ENCODE peak calls at places on chromosomes 16 and 17, in nine cellular contexts. D is tibial artery, N is IMR-90, S is PC-9, W is HCT116, U is fibroblast of lung, C is stomach, F is neural progenitor cell, H is heart left ventricle. T is an unnamed sample.

GRCh38 chr17:48529191-48529979 is 1.4 kb downstream of the HOXB1 start:
- DNase-seq in N (no peak), H (no peak), F (no peak), D (no peak), C (no peak), S (no peak), U (no peak), W (no peak), T (no peak)

GRCh38 chr16:30004811-30005242 is 6.0 kb downstream of the DOC2A start:
- DNase-seq in C (peak; percentile 34), U (no peak), N (no peak), D (no peak), S (no peak), W (no peak), H (no peak), F (no peak), T (peak; percentile 20)

GRCh38 chr16:1069154-1069553 is 3.4 kb upstream of the SSTR5 start:
- DNase-seq in W (no peak), S (no peak), N (no peak), H (no peak), U (no peak), C (no peak), D (no peak), F (no peak), T (no peak)

GRCh38 chr17:68567035-68567434 is 34.1 kb downstream of the FAM20A start:
- DNase-seq in F (no peak), D (no peak), C (no peak), U (no peak), N (no peak), H (no peak), S (no peak), W (no peak), T (no peak)

GRCh38 chr16:73265124-73265838 is 217.4 kb upstream of the ZFHX3 start:
- DNase-seq in D (no peak), S (no peak), C (no peak), H (no peak), F (no peak), N (no peak), U (no peak), W (no peak), T (no peak)

GRCh38 chr17:72511874-72512273 is 391.1 kb downstream of the SOX9 start:
- DNase-seq in F (no peak), S (no peak), C (peak; percentile 37), N (no peak), D (no peak), H (no peak), U (no peak), W (no peak), T (peak; percentile 69)

GRCh38 chr17:8055851-8056231 is 17.0 kb downstream of the ALOX15B start:
- DNase-seq in D (no peak), W (no peak), F (no peak), C (no peak), H (no peak), U (no peak), N (no peak), S (no peak), T (no peak)

GRCh38 chr16:72092832-72093447 is 480 bp downstream of the TXNL4B start:
- DNase-seq in H (no peak), N (peak; percentile 68), W (no peak), D (no peak), C (no peak), U (peak; percentile 79), F (peak; percentile 51), S (peak; percentile 65), T (peak; percentile 58)

GRCh38 chr16:10961231-10961630 is 16.9 kb downstream of the CLEC16A start:
- DNase-seq in U (peak; percentile 96), H (no peak), W (no peak), D (peak; percentile 72), C (no peak), N (peak; percentile 95), F (no peak), S (no peak), T (no peak)

GRCh38 chr16:82382521-82382920 is 212.5 kb upstream of the MPHOSPH6 start:
- DNase-seq in S (no peak), N (no peak), H (no peak), W (no peak), C (no peak), U (no peak), F (no peak), D (no peak), T (no peak)

GRCh38 chr16:3358884-3359283 is 3.2 kb downstream of the OR2C1 start:
- DNase-seq in C (no peak), N (no peak), F (no peak), D (no peak), U (peak; percentile 22), H (no peak), W (no peak), S (no peak), T (no peak)

GRCh38 chr17:34683390-34683789 is 104.0 kb downstream of the TMEM132E start:
- DNase-seq in N (no peak), D (no peak), H (no peak), W (no peak), F (no peak), C (no peak), S (no peak), U (no peak), T (no peak)

GRCh38 chr16:4958510-4959111 is 481 bp downstream of the SEC14L5 start:
- DNase-seq in U (no peak), H (no peak), F (no peak), C (no peak), W (no peak), N (no peak), S (no peak), D (no peak), T (no peak)

GRCh38 chr16:4957420-4957719 is 760 bp upstream of the SEC14L5 start:
- DNase-seq in D (no peak), N (no peak), S (no peak), W (no peak), C (peak; percentile 36), H (no peak), U (no peak), F (no peak), T (no peak)

GRCh38 chr16:4960579-4960978 is 2.4 kb downstream of the SEC14L5 start:
- DNase-seq in D (no peak), N (no peak), C (no peak), U (no peak), H (no peak), F (no peak), S (no peak), W (no peak), T (no peak)

GRCh38 chr16:4954714-4955113 is 3.4 kb upstream of the SEC14L5 start:
- DNase-seq in N (peak; percentile 29), U (no peak), C (no peak), D (no peak), W (no peak), S (no peak), F (no peak), H (no peak), T (no peak)

GRCh38 chr16:4957720-4958509 is at the start of gene SEC14L5:
- DNase-seq in N (peak; percentile 97), H (peak; percentile 94), D (peak; percentile 98), S (peak; percentile 88), F (peak; percentile 100), U (peak; percentile 91), W (peak; percentile 98), C (peak; percentile 99), T (peak; percentile 100)
- H3K4me1 ChIP-seq in N (peaks cover 3% of the 10 kb centered on the region), H (no peaks in the 10 kb centered on the region), D (peaks cover 4% of the 10 kb centered on the region), S (peaks cover 10% of the 10 kb centered on the region), F (no peaks in the 10 kb centered on the region), U (peaks cover 9% of the 10 kb centered on the region), W (peaks cover 24% of the 10 kb centered on the region), C (peaks cover 34% of the 10 kb centered on the region), T (no peaks in the 10 kb centered on the region)

DNA sequence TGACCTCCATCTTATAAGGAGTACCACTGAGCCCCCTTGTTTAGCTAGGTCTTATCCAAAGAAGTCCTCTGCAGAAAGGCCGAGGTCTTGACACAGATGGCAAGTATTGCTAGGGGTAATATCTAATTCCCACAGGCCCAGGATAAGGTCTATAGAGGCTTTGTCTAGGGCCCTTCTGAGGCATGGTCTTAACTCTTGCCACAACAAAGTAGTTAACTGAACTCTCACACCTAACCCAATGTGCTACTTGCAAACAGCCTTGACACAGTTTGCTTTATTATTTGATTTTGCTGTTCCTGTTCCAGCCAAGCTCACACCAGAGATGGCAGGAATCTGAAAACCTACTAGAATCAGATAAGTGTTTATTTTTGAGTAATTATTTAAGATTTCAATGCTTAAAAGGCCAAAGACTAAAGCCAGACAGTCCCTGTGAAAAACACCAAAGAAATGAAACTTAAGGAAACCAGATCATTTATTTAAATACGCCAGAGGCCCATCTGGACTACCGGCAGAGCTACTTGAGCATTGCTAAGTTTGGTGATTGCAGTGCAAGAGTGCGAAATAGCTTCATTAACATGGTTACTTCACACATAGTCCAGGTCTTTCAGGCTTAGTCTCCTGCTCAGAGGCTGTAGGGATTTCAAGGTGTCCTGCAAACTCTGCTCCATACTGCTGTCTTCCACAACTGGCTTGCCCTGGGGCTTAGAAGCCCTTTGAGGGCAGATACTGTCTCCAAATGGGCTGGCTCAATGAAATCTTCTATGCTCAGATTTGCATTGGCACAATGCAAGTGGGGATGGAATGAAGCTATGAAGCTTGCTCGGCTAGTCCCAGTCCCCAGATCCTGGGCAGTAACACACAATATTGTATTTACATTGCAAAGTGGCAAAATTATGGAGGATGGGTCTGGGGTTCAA is 28.5 kb upstream of the SUPT4H1 start:
- DNase-seq in W (no peak), U (no peak), D (no peak), S (no peak), F (no peak), N (no peak), C (no peak), H (no peak), T (no peak)
- H3K4me1 ChIP-seq in W (peaks cover 96% of the 10 kb centered on the region), U (no peaks in the 10 kb centered on the region), D (no peaks in the 10 kb centered on the region), S (peaks cover 23% of the 10 kb centered on the region), F (no peaks in the 10 kb centered on the region), N (no peaks in the 10 kb centered on the region), C (peaks cover 66% of the 10 kb centered on the region), H (no peaks in the 10 kb centered on the region), T (peaks cover 15% of the 10 kb centered on the region)

GRCh38 chr17:4743216-4743615 is 3.5 kb upstream of the CXCL16 start:
- DNase-seq in H (no peak), D (no peak), C (no peak), F (no peak), S (no peak), N (no peak), W (no peak), U (no peak), T (no peak)
- H3K4me1 ChIP-seq in H (peaks cover 11% of the 10 kb centered on the region), D (no peaks in the 10 kb centered on the region), C (peaks cover 36% of the 10 kb centered on the region), F (peaks cover 7% of the 10 kb centered on the region), S (peaks cover 6% of the 10 kb centered on the region), N (peaks cover 8% of the 10 kb centered on the region), W (peaks cover 17% of the 10 kb centered on the region), U (no peaks in the 10 kb centered on the region), T (peaks cover 3% of the 10 kb centered on the region)

GRCh38 chr17:28773736-28774135 is 29.9 kb downstream of the TRAF4 start:
- DNase-seq in C (peak; percentile 14), D (no peak), N (no peak), H (no peak), W (no peak), F (no peak), U (no peak), S (no peak), T (no peak)

GRCh38 chr17:28783161-28783560 is 39.4 kb downstream of the TRAF4 start:
- DNase-seq in C (no peak), F (no peak), N (no peak), U (no peak), W (no peak), D (no peak), S (no peak), H (no peak), T (no peak)

GRCh38 chr17:28774206-28774605 is 30.4 kb downstream of the TRAF4 start:
- DNase-seq in F (no peak), S (no peak), H (no peak), U (no peak), N (no peak), D (no peak), W (no peak), C (peak; percentile 1), T (no peak)

GRCh38 chr17:28777178-28777577 is 33.4 kb downstream of the TRAF4 start:
- DNase-seq in W (no peak), N (no peak), U (no peak), H (no peak), C (no peak), D (no peak), F (no peak), S (no peak), T (no peak)
- H3K4me1 ChIP-seq in W (no peaks in the 10 kb centered on the region), N (no peaks in the 10 kb centered on the region), U (no peaks in the 10 kb centered on the region), H (peaks cover 10% of the 10 kb centered on the region), C (peaks cover 8% of the 10 kb centered on the region), D (no peaks in the 10 kb centered on the region), F (no peaks in the 10 kb centered on the region), S (no peaks in the 10 kb centered on the region), T (no peaks in the 10 kb centered on the region)

T was measured in small intestine.